ENCODE peak calls at places on chromosomes 6 and 20, in nine cellular contexts. One of them, this sample, is unnamed.

GRCh38 chr6:36118550-36119107 is 11.7 kb upstream of the MAPK13 start:
- DNase-seq in psoas muscle: peak
- DNase-seq in adipocyte: no peak
- DNase-seq in IMR-90: no peak
- DNase-seq in OCI-LY7: no peak
- DNase-seq in BJ: no peak
- DNase-seq in dorsolateral prefrontal cortex: no peak
- DNase-seq in transverse colon: peak
- DNase-seq in pancreas: no peak
- DNase-seq in this sample: no peak

GRCh38 chr6:35804996-35805736 is at the start of gene LHFPL5:
- DNase-seq in psoas muscle: peak
- DNase-seq in adipocyte: peak
- DNase-seq in IMR-90: no peak
- DNase-seq in OCI-LY7: peak
- DNase-seq in BJ: no peak
- DNase-seq in dorsolateral prefrontal cortex: peak
- DNase-seq in transverse colon: peak
- DNase-seq in pancreas: peak
- DNase-seq in this sample: peak

GRCh38 chr20:19025430-19026120 is 186.9 kb upstream of the SLC24A3 start:
- DNase-seq in psoas muscle: no peak
- DNase-seq in adipocyte: no peak
- DNase-seq in IMR-90: no peak
- DNase-seq in OCI-LY7: no peak
- DNase-seq in BJ: no peak
- DNase-seq in dorsolateral prefrontal cortex: no peak
- DNase-seq in transverse colon: no peak
- DNase-seq in pancreas: no peak
- DNase-seq in this sample: no peak

GRCh38 chr6:135191508-135192255 is 10.6 kb downstream of the MYB start:
- DNase-seq in psoas muscle: no peak
- DNase-seq in adipocyte: no peak
- DNase-seq in IMR-90: no peak
- DNase-seq in OCI-LY7: peak
- DNase-seq in BJ: no peak
- DNase-seq in dorsolateral prefrontal cortex: no peak
- DNase-seq in transverse colon: no peak
- DNase-seq in pancreas: no peak
- DNase-seq in this sample: no peak

GRCh38 chr6:150366118-150366778 is 2.6 kb upstream of the IYD start:
- DNase-seq in psoas muscle: no peak
- DNase-seq in adipocyte: no peak
- DNase-seq in IMR-90: no peak
- DNase-seq in OCI-LY7: no peak
- DNase-seq in BJ: no peak
- DNase-seq in dorsolateral prefrontal cortex: no peak
- DNase-seq in transverse colon: no peak
- DNase-seq in pancreas: no peak
- DNase-seq in this sample: no peak

GRCh38 chr6:166007349-166008263 is 160.0 kb downstream of the TBXT start:
- DNase-seq in psoas muscle: no peak
- DNase-seq in adipocyte: no peak
- DNase-seq in IMR-90: peak
- DNase-seq in OCI-LY7: no peak
- DNase-seq in BJ: no peak
- DNase-seq in dorsolateral prefrontal cortex: no peak
- DNase-seq in transverse colon: peak
- DNase-seq in pancreas: peak
- DNase-seq in this sample: peak

GRCh38 chr6:164929155-164929977 is 380.0 kb downstream of the C6orf118 start:
- DNase-seq in psoas muscle: no peak
- DNase-seq in adipocyte: no peak
- DNase-seq in IMR-90: no peak
- DNase-seq in OCI-LY7: no peak
- DNase-seq in BJ: no peak
- DNase-seq in dorsolateral prefrontal cortex: no peak
- DNase-seq in transverse colon: no peak
- DNase-seq in pancreas: no peak
- DNase-seq in this sample: no peak

GRCh38 chr6:161694995-161695394 is 421.1 kb upstream of the AGPAT4 start:
- DNase-seq in psoas muscle: no peak
- DNase-seq in adipocyte: peak
- DNase-seq in IMR-90: no peak
- DNase-seq in OCI-LY7: peak
- DNase-seq in BJ: no peak
- DNase-seq in dorsolateral prefrontal cortex: no peak
- DNase-seq in transverse colon: no peak
- DNase-seq in pancreas: no peak
- DNase-seq in this sample: peak

GRCh38 chr6:93819189-93819588 is 399.8 kb upstream of the EPHA7 start:
- DNase-seq in psoas muscle: no peak
- DNase-seq in adipocyte: no peak
- DNase-seq in IMR-90: no peak
- DNase-seq in OCI-LY7: no peak
- DNase-seq in BJ: no peak
- DNase-seq in dorsolateral prefrontal cortex: no peak
- DNase-seq in transverse colon: no peak
- DNase-seq in pancreas: no peak
- DNase-seq in this sample: no peak

GRCh38 chr20:20712004-20712473 is 405 bp downstream of the RALGAPA2 start:
- DNase-seq in psoas muscle: no peak
- DNase-seq in adipocyte: peak
- DNase-seq in IMR-90: no peak
- DNase-seq in OCI-LY7: no peak
- DNase-seq in BJ: no peak
- DNase-seq in dorsolateral prefrontal cortex: no peak
- DNase-seq in transverse colon: peak
- DNase-seq in pancreas: no peak
- DNase-seq in this sample: no peak

GRCh38 chr6:137766596-137767370 is 100.3 kb upstream of the TNFAIP3 start:
- DNase-seq in psoas muscle: no peak
- DNase-seq in adipocyte: no peak
- DNase-seq in IMR-90: no peak
- DNase-seq in OCI-LY7: no peak
- DNase-seq in BJ: no peak
- DNase-seq in dorsolateral prefrontal cortex: no peak
- DNase-seq in transverse colon: no peak
- DNase-seq in pancreas: no peak
- DNase-seq in this sample: no peak

GRCh38 chr6:166922937-166923336 is 33.4 kb downstream of the RNASET2 start:
- DNase-seq in psoas muscle: no peak
- DNase-seq in adipocyte: no peak
- DNase-seq in IMR-90: no peak
- DNase-seq in OCI-LY7: no peak
- DNase-seq in BJ: no peak
- DNase-seq in dorsolateral prefrontal cortex: no peak
- DNase-seq in transverse colon: no peak
- DNase-seq in pancreas: no peak
- DNase-seq in this sample: no peak

GRCh38 chr6:89430563-89430962 is 2.4 kb upstream of the ANKRD6 start:
- DNase-seq in psoas muscle: no peak
- DNase-seq in adipocyte: no peak
- DNase-seq in IMR-90: no peak
- DNase-seq in OCI-LY7: no peak
- DNase-seq in BJ: no peak
- DNase-seq in dorsolateral prefrontal cortex: no peak
- DNase-seq in transverse colon: no peak
- DNase-seq in pancreas: peak
- DNase-seq in this sample: no peak

GRCh38 chr6:111367393-111368088 is 115.5 kb downstream of the REV3L start:
- DNase-seq in psoas muscle: no peak
- DNase-seq in adipocyte: no peak
- DNase-seq in IMR-90: no peak
- DNase-seq in OCI-LY7: no peak
- DNase-seq in BJ: no peak
- DNase-seq in dorsolateral prefrontal cortex: no peak
- DNase-seq in transverse colon: no peak
- DNase-seq in pancreas: no peak
- DNase-seq in this sample: peak

GRCh38 chr6:142013286-142013685 is 119.4 kb upstream of the GJE1 start:
- DNase-seq in psoas muscle: no peak
- DNase-seq in adipocyte: peak
- DNase-seq in IMR-90: peak
- DNase-seq in OCI-LY7: no peak
- DNase-seq in BJ: peak
- DNase-seq in dorsolateral prefrontal cortex: no peak
- DNase-seq in transverse colon: no peak
- DNase-seq in pancreas: no peak
- DNase-seq in this sample: peak

GRCh38 chr6:20630617-20631448 is 96.6 kb downstream of the CDKAL1 start:
- DNase-seq in psoas muscle: no peak
- DNase-seq in adipocyte: no peak
- DNase-seq in IMR-90: no peak
- DNase-seq in OCI-LY7: no peak
- DNase-seq in BJ: no peak
- DNase-seq in dorsolateral prefrontal cortex: no peak
- DNase-seq in transverse colon: no peak
- DNase-seq in pancreas: no peak
- DNase-seq in this sample: no peak

GRCh38 chr6:131946992-131947955 is 3.9 kb downstream of the CCN2 start:
- DNase-seq in psoas muscle: no peak
- DNase-seq in adipocyte: peak
- DNase-seq in IMR-90: peak
- DNase-seq in OCI-LY7: no peak
- DNase-seq in BJ: peak
- DNase-seq in dorsolateral prefrontal cortex: no peak
- DNase-seq in transverse colon: no peak
- DNase-seq in pancreas: no peak
- DNase-seq in this sample: peak
- H3K4me3 ChIP-seq in psoas muscle: peak
- H3K4me3 ChIP-seq in adipocyte: peak
- H3K4me3 ChIP-seq in IMR-90: peak
- H3K4me3 ChIP-seq in OCI-LY7: no peak
- H3K4me3 ChIP-seq in BJ: no peak
- H3K4me3 ChIP-seq in dorsolateral prefrontal cortex: peak
- H3K4me3 ChIP-seq in transverse colon: no peak
- H3K4me3 ChIP-seq in pancreas: no peak
- H3K4me3 ChIP-seq in this sample: peak

DNA sequence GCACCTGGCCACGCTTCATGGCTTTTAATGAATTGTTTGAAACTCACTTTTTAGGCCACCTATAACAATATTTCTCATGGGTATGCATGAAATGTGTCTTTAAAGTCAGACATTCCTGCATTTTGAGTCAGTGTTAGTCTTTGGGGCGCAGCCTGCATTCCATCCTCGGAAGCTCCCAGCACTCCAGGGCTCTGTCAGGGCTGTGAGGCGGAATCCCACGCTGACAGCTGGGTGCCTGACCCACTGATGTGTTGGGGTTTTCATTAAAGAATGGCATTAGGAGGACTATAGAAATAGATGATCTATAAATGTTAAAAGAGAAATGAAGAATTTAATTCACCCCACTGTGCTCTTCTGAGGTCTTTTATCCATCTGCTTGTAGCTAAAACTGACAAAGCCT is 16.2 kb upstream of the CLDN20 start:
- DNase-seq in psoas muscle: no peak
- DNase-seq in adipocyte: peak
- DNase-seq in IMR-90: peak
- DNase-seq in OCI-LY7: no peak
- DNase-seq in BJ: no peak
- DNase-seq in dorsolateral prefrontal cortex: no peak
- DNase-seq in transverse colon: no peak
- DNase-seq in pancreas: no peak
- DNase-seq in this sample: peak
- H3K4me3 ChIP-seq in psoas muscle: no peak
- H3K4me3 ChIP-seq in adipocyte: no peak
- H3K4me3 ChIP-seq in IMR-90: no peak
- H3K4me3 ChIP-seq in OCI-LY7: no peak
- H3K4me3 ChIP-seq in BJ: no peak
- H3K4me3 ChIP-seq in dorsolateral prefrontal cortex: peak
- H3K4me3 ChIP-seq in transverse colon: no peak
- H3K4me3 ChIP-seq in pancreas: no peak
- H3K4me3 ChIP-seq in this sample: no peak

DNA sequence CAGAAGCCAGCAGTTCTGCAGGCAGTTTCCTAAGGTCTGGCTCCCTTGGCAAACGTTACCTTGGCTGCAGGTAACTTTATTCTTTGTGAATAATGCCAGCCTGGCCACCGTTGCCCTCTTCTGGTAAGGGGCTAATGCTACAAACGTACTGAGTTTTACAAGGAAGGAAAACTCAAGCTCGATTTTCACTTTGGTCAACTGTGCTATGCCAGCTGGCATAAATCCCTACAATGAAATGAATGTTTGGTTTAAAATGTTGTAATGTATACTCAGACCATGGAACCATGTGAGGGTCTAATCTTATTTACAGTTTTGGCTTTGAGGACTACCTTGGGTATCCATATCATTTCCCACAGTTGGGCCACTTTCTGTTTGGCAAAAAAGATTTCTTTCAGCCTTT is 101.4 kb downstream of the SLX4IP start:
- DNase-seq in psoas muscle: no peak
- DNase-seq in adipocyte: peak
- DNase-seq in IMR-90: peak
- DNase-seq in OCI-LY7: peak
- DNase-seq in BJ: no peak
- DNase-seq in dorsolateral prefrontal cortex: no peak
- DNase-seq in transverse colon: no peak
- DNase-seq in pancreas: peak
- DNase-seq in this sample: peak
- H3K4me3 ChIP-seq in psoas muscle: no peak
- H3K4me3 ChIP-seq in adipocyte: no peak
- H3K4me3 ChIP-seq in IMR-90: no peak
- H3K4me3 ChIP-seq in OCI-LY7: no peak
- H3K4me3 ChIP-seq in BJ: no peak
- H3K4me3 ChIP-seq in dorsolateral prefrontal cortex: no peak
- H3K4me3 ChIP-seq in transverse colon: no peak
- H3K4me3 ChIP-seq in pancreas: no peak
- H3K4me3 ChIP-seq in this sample: no peak

GRCh38 chr20:49336786-49337185 is 58.9 kb upstream of the ZNFX1 start:
- DNase-seq in psoas muscle: no peak
- DNase-seq in adipocyte: no peak
- DNase-seq in IMR-90: no peak
- DNase-seq in OCI-LY7: no peak
- DNase-seq in BJ: no peak
- DNase-seq in dorsolateral prefrontal cortex: no peak
- DNase-seq in transverse colon: no peak
- DNase-seq in pancreas: no peak
- DNase-seq in this sample: no peak

GRCh38 chr20:49335456-49335855 is 57.6 kb upstream of the ZNFX1 start:
- DNase-seq in psoas muscle: no peak
- DNase-seq in adipocyte: no peak
- DNase-seq in IMR-90: no peak
- DNase-seq in OCI-LY7: no peak
- DNase-seq in BJ: no peak
- DNase-seq in dorsolateral prefrontal cortex: no peak
- DNase-seq in transverse colon: no peak
- DNase-seq in pancreas: no peak
- DNase-seq in this sample: no peak

GRCh38 chr20:49325981-49326380 is 48.1 kb upstream of the ZNFX1 start:
- DNase-seq in psoas muscle: no peak
- DNase-seq in adipocyte: peak
- DNase-seq in IMR-90: peak
- DNase-seq in OCI-LY7: no peak
- DNase-seq in BJ: peak
- DNase-seq in dorsolateral prefrontal cortex: no peak
- DNase-seq in transverse colon: no peak
- DNase-seq in pancreas: no peak
- DNase-seq in this sample: peak

GRCh38 chr20:49328790-49329189 is 50.9 kb upstream of the ZNFX1 start:
- DNase-seq in psoas muscle: no peak
- DNase-seq in adipocyte: no peak
- DNase-seq in IMR-90: no peak
- DNase-seq in OCI-LY7: no peak
- DNase-seq in BJ: no peak
- DNase-seq in dorsolateral prefrontal cortex: no peak
- DNase-seq in transverse colon: no peak
- DNase-seq in pancreas: no peak
- DNase-seq in this sample: no peak

GRCh38 chr20:49330701-49331614 is 53.1 kb upstream of the ZNFX1 start:
- DNase-seq in psoas muscle: no peak
- DNase-seq in adipocyte: no peak
- DNase-seq in IMR-90: no peak
- DNase-seq in OCI-LY7: no peak
- DNase-seq in BJ: no peak
- DNase-seq in dorsolateral prefrontal cortex: no peak
- DNase-seq in transverse colon: no peak
- DNase-seq in pancreas: no peak
- DNase-seq in this sample: no peak
- H3K4me3 ChIP-seq in psoas muscle: no peak
- H3K4me3 ChIP-seq in adipocyte: no peak
- H3K4me3 ChIP-seq in IMR-90: no peak
- H3K4me3 ChIP-seq in OCI-LY7: no peak
- H3K4me3 ChIP-seq in BJ: no peak
- H3K4me3 ChIP-seq in dorsolateral prefrontal cortex: no peak
- H3K4me3 ChIP-seq in transverse colon: no peak
- H3K4me3 ChIP-seq in pancreas: no peak
- H3K4me3 ChIP-seq in this sample: no peak

This sample was measured in fibroblast of pulmonary artery.